ENCODE peak calls at places on chromosomes 4 and X, in seven cellular contexts. One of them, this sample, is unnamed.

GRCh38 chr4:138897818-138898226 is 117.8 kb upstream of the NOCT start:
- DNase-seq in lower lobe of right lung: no peak
- DNase-seq in lower leg skin: no peak
- DNase-seq in retinal pigment epithelial cell: peak
- DNase-seq in PC-9: peak
- DNase-seq in HepG2: peak
- DNase-seq in neural crest cell: no peak
- DNase-seq in this sample: no peak

GRCh38 chrX:47936224-47936939 is 67.4 kb downstream of the ZNF182 start:
- DNase-seq in PC-9: no peak
- DNase-seq in lower leg skin: no peak
- DNase-seq in neural crest cell: no peak
- DNase-seq in lower lobe of right lung: no peak
- DNase-seq in HepG2: no peak
- DNase-seq in retinal pigment epithelial cell: no peak
- DNase-seq in this sample: no peak

GRCh38 chr4:107808572-107808971 is 16.2 kb upstream of the SGMS2 start:
- DNase-seq in PC-9: no peak
- DNase-seq in neural crest cell: no peak
- DNase-seq in HepG2: no peak
- DNase-seq in retinal pigment epithelial cell: no peak
- DNase-seq in lower leg skin: no peak
- DNase-seq in lower lobe of right lung: no peak
- DNase-seq in this sample: no peak

GRCh38 chrX:70554081-70554480 is 109.4 kb downstream of the DLG3 start:
- DNase-seq in lower leg skin: no peak
- DNase-seq in neural crest cell: no peak
- DNase-seq in retinal pigment epithelial cell: peak
- DNase-seq in HepG2: peak
- DNase-seq in PC-9: peak
- DNase-seq in lower lobe of right lung: no peak
- DNase-seq in this sample: no peak

GRCh38 chrX:40471965-40472648 is 108.7 kb upstream of the ATP6AP2 start:
- DNase-seq in PC-9: no peak
- DNase-seq in HepG2: peak
- DNase-seq in lower leg skin: no peak
- DNase-seq in retinal pigment epithelial cell: peak
- DNase-seq in lower lobe of right lung: peak
- DNase-seq in neural crest cell: no peak
- DNase-seq in this sample: peak

GRCh38 chr4:72205831-72206230 is 174.0 kb downstream of the NPFFR2 start:
- DNase-seq in neural crest cell: no peak
- DNase-seq in retinal pigment epithelial cell: no peak
- DNase-seq in PC-9: peak
- DNase-seq in HepG2: no peak
- DNase-seq in lower lobe of right lung: no peak
- DNase-seq in lower leg skin: no peak
- DNase-seq in this sample: no peak

GRCh38 chr4:101835121-101835904 is 44.8 kb downstream of the BANK1 start:
- DNase-seq in lower lobe of right lung: no peak
- DNase-seq in HepG2: peak
- DNase-seq in PC-9: peak
- DNase-seq in neural crest cell: no peak
- DNase-seq in lower leg skin: no peak
- DNase-seq in retinal pigment epithelial cell: peak
- DNase-seq in this sample: no peak

GRCh38 chr4:20176881-20177280 is 74.8 kb upstream of the SLIT2 start:
- DNase-seq in HepG2: no peak
- DNase-seq in retinal pigment epithelial cell: no peak
- DNase-seq in lower leg skin: no peak
- DNase-seq in lower lobe of right lung: no peak
- DNase-seq in neural crest cell: no peak
- DNase-seq in PC-9: no peak
- DNase-seq in this sample: no peak

GRCh38 chr4:181962321-181962720 is 280.9 kb upstream of the TENM3 start:
- DNase-seq in HepG2: no peak
- DNase-seq in retinal pigment epithelial cell: no peak
- DNase-seq in lower lobe of right lung: no peak
- DNase-seq in neural crest cell: no peak
- DNase-seq in lower leg skin: no peak
- DNase-seq in PC-9: no peak
- DNase-seq in this sample: no peak

GRCh38 chr4:116537828-116538227 is 547.5 kb downstream of the TRAM1L1 start:
- DNase-seq in HepG2: no peak
- DNase-seq in lower leg skin: no peak
- DNase-seq in retinal pigment epithelial cell: no peak
- DNase-seq in lower lobe of right lung: no peak
- DNase-seq in PC-9: no peak
- DNase-seq in neural crest cell: no peak
- DNase-seq in this sample: no peak

GRCh38 chr4:73252001-73252400 is 6.6 kb downstream of the ANKRD17 start:
- DNase-seq in neural crest cell: no peak
- DNase-seq in lower leg skin: no peak
- DNase-seq in lower lobe of right lung: no peak
- DNase-seq in HepG2: no peak
- DNase-seq in retinal pigment epithelial cell: no peak
- DNase-seq in PC-9: no peak
- DNase-seq in this sample: no peak

GRCh38 chr4:73248821-73249220 is 9.8 kb downstream of the ANKRD17 start:
- DNase-seq in neural crest cell: no peak
- DNase-seq in HepG2: no peak
- DNase-seq in lower lobe of right lung: no peak
- DNase-seq in lower leg skin: no peak
- DNase-seq in PC-9: no peak
- DNase-seq in retinal pigment epithelial cell: no peak
- DNase-seq in this sample: no peak

GRCh38 chr4:73250642-73251041 is 8.0 kb downstream of the ANKRD17 start:
- DNase-seq in lower leg skin: no peak
- DNase-seq in HepG2: no peak
- DNase-seq in PC-9: no peak
- DNase-seq in lower lobe of right lung: no peak
- DNase-seq in retinal pigment epithelial cell: no peak
- DNase-seq in neural crest cell: no peak
- DNase-seq in this sample: no peak

GRCh38 chr4:73248416-73248815 is 10.2 kb downstream of the ANKRD17 start:
- DNase-seq in PC-9: no peak
- DNase-seq in HepG2: no peak
- DNase-seq in neural crest cell: no peak
- DNase-seq in lower leg skin: no peak
- DNase-seq in retinal pigment epithelial cell: no peak
- DNase-seq in lower lobe of right lung: no peak
- DNase-seq in this sample: no peak

DNA sequence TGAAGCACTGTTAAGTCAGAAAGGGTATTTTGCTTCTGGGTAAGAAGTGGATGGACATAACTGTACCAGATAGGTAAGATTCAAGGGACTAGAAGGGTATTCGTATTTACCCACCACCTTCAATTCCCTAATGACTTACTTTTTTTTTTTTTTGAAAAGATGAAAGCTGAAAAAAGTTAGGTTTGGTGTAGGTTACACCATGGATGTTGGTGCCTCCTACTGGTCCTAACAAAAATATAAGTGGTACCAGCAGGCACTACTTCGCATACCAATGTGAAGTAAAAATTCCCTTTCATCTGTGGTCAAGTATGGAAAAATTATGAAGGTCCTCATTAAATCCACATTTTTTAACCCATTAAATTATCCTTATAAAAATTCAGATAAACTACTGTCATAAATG is 7.2 kb downstream of the ANKRD17 start:
- DNase-seq in lower lobe of right lung: no peak
- DNase-seq in PC-9: no peak
- DNase-seq in retinal pigment epithelial cell: no peak
- DNase-seq in neural crest cell: no peak
- DNase-seq in HepG2: no peak
- DNase-seq in lower leg skin: no peak
- DNase-seq in this sample: no peak
- TF ChIP-seq CTCF in lower lobe of right lung: no peak
- TF ChIP-seq CTCF in PC-9: no peak
- TF ChIP-seq CTCF in retinal pigment epithelial cell: no peak
- TF ChIP-seq CTCF in neural crest cell: no peak
- TF ChIP-seq CTCF in HepG2: peak
- TF ChIP-seq CTCF in lower leg skin: no peak
- TF ChIP-seq CTCF in this sample: no peak

DNA sequence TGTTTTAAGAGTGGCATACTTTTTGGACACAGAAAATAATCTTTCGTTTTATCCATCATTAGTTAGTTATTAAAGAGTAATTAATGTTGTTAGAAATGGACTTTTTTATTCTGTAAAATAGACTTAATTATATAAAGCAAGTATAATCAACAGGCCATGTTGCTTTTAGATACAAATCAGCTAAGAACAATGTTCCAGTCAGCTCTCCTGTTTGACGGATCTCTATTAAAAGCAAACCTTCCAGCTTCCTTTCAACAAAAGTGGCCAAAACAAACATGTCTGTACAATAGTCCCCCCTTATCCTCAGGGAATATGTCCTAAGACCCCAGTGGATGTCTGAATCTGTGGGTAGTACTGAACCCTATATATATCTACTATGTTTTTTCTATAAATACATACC is 4.9 kb upstream of the SLC10A4 start:
- DNase-seq in lower lobe of right lung: no peak
- DNase-seq in HepG2: no peak
- DNase-seq in neural crest cell: no peak
- DNase-seq in retinal pigment epithelial cell: no peak
- DNase-seq in PC-9: no peak
- DNase-seq in lower leg skin: no peak
- DNase-seq in this sample: no peak
- TF ChIP-seq CTCF in lower lobe of right lung: no peak
- TF ChIP-seq CTCF in HepG2: no peak
- TF ChIP-seq CTCF in neural crest cell: no peak
- TF ChIP-seq CTCF in retinal pigment epithelial cell: no peak
- TF ChIP-seq CTCF in PC-9: no peak
- TF ChIP-seq CTCF in lower leg skin: no peak
- TF ChIP-seq CTCF in this sample: no peak

DNA sequence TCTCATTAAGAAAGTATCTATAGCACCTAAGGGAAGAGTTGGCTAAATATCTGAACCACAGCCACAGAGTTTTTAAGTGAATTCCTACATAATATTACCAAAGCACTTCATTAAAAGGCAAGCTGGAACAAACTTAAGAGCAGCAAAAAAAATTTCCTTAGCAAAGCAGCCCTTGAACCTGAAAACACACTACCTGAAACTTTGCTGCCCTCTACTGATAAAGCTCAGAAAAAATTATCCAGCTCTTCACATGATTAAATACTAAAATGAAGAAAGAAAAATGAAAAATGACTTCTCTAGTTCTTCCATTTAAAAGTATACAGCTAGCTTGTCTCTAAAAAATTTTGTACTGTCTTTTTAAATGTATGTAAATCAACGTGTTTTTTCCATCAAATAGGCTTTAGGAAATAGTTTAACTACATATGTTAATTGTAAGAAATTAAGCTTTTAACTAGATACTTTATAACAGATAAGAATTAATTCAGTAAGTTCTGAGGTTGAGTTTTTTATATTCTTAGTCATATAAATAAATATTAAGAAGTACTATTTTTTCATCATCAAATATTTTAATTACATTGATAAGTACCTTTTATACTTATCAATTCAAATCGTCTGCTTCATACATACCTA is 156.1 kb downstream of the STPG2 start:
- DNase-seq in retinal pigment epithelial cell: peak
- DNase-seq in PC-9: no peak
- DNase-seq in HepG2: peak
- DNase-seq in lower leg skin: no peak
- DNase-seq in lower lobe of right lung: no peak
- DNase-seq in neural crest cell: no peak
- DNase-seq in this sample: no peak
- TF ChIP-seq CTCF in retinal pigment epithelial cell: peak
- TF ChIP-seq CTCF in PC-9: peak
- TF ChIP-seq CTCF in HepG2: peak
- TF ChIP-seq CTCF in lower leg skin: no peak
- TF ChIP-seq CTCF in lower lobe of right lung: no peak
- TF ChIP-seq CTCF in neural crest cell: peak
- TF ChIP-seq CTCF in this sample: no peak

DNA sequence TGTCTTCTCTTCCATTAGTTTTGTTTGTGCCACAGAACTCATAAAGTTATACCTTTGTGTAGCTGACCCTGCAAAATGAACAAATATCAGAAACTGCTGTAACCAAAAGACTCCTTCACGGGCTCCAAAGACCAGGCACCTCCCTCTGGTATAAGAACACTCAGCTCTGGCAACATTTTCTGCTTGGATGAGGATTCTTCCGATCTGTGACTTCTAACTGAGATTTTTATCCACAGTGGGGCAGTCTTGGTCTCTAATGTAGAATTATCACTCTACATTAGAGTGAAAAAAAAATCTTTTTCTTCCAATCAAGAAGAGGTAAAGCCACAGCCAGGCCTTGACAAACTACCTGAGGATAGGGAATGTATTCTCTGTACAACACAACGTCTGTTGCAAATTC is 38.5 kb upstream of the PRSS48 start:
- DNase-seq in lower leg skin: no peak
- DNase-seq in lower lobe of right lung: no peak
- DNase-seq in retinal pigment epithelial cell: no peak
- DNase-seq in neural crest cell: no peak
- DNase-seq in HepG2: no peak
- DNase-seq in PC-9: no peak
- DNase-seq in this sample: no peak
- TF ChIP-seq CTCF in lower leg skin: no peak
- TF ChIP-seq CTCF in lower lobe of right lung: no peak
- TF ChIP-seq CTCF in retinal pigment epithelial cell: no peak
- TF ChIP-seq CTCF in neural crest cell: no peak
- TF ChIP-seq CTCF in HepG2: peak
- TF ChIP-seq CTCF in PC-9: no peak
- TF ChIP-seq CTCF in this sample: no peak

GRCh38 chr4:61521451-61521850 is 321.3 kb downstream of the ADGRL3 start:
- DNase-seq in neural crest cell: no peak
- DNase-seq in PC-9: no peak
- DNase-seq in retinal pigment epithelial cell: no peak
- DNase-seq in HepG2: no peak
- DNase-seq in lower leg skin: no peak
- DNase-seq in lower lobe of right lung: no peak
- DNase-seq in this sample: no peak

GRCh38 chr4:61514991-61515390 is 314.9 kb downstream of the ADGRL3 start:
- DNase-seq in lower lobe of right lung: no peak
- DNase-seq in PC-9: no peak
- DNase-seq in retinal pigment epithelial cell: no peak
- DNase-seq in HepG2: no peak
- DNase-seq in neural crest cell: no peak
- DNase-seq in lower leg skin: no peak
- DNase-seq in this sample: no peak

GRCh38 chr4:61520176-61520575 is 320.1 kb downstream of the ADGRL3 start:
- DNase-seq in HepG2: no peak
- DNase-seq in neural crest cell: no peak
- DNase-seq in lower leg skin: no peak
- DNase-seq in PC-9: no peak
- DNase-seq in lower lobe of right lung: no peak
- DNase-seq in retinal pigment epithelial cell: no peak
- DNase-seq in this sample: no peak

GRCh38 chr4:61520688-61521160 is 320.6 kb downstream of the ADGRL3 start:
- DNase-seq in retinal pigment epithelial cell: peak
- DNase-seq in neural crest cell: no peak
- DNase-seq in lower lobe of right lung: no peak
- DNase-seq in HepG2: no peak
- DNase-seq in PC-9: peak
- DNase-seq in lower leg skin: no peak
- DNase-seq in this sample: no peak

DNA sequence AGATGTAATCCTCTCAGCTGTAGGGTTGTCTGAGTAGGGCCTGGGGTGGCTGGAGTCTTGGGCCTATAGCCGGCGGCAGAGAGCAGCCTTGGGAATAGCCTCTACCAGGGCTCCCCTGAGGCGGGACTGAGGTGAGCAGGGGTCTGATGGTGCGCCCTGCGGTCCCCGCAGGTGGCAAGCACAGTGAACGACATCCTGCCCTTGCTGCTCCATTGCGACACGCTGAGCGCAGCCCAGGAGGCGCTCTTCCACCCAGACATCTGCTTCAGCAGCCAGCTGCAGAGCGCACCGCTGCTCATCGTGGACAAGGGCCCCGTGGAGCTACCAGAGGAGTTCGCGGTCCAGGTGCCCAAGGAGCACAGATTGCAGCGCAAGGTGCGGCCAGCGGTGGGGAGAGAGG is 317.0 kb downstream of the ADGRL3 start:
- DNase-seq in lower leg skin: no peak
- DNase-seq in HepG2: peak
- DNase-seq in neural crest cell: peak
- DNase-seq in PC-9: no peak
- DNase-seq in retinal pigment epithelial cell: no peak
- DNase-seq in lower lobe of right lung: no peak
- DNase-seq in this sample: no peak
- TF ChIP-seq CTCF in lower leg skin: no peak
- TF ChIP-seq CTCF in HepG2: peak
- TF ChIP-seq CTCF in neural crest cell: peak
- TF ChIP-seq CTCF in PC-9: no peak
- TF ChIP-seq CTCF in retinal pigment epithelial cell: no peak
- TF ChIP-seq CTCF in lower lobe of right lung: no peak
- TF ChIP-seq CTCF in this sample: no peak